ENCODE peak calls at places on chromosomes 3 and 15, in seven cellular contexts. P, T, J, D, H, K and X are unnamed samples.

GRCh38 chr3:69082805-69083204 is 1.9 kb upstream of the ARL6IP5 start:
- DNase-seq in P (no peak), T (no peak), J (peak; percentile 42), D (peak; percentile 79), H (no peak), K (no peak), X (peak; percentile 92)

GRCh38 chr3:10004960-10005564 is 18.4 kb upstream of the EMC3 start:
- DNase-seq in P (no peak), T (no peak), J (no peak), D (no peak), H (no peak), K (no peak), X (no peak)

GRCh38 chr15:57234156-57234555 is 142.1 kb upstream of the CGNL1 start:
- DNase-seq in P (no peak), T (no peak), J (no peak), D (no peak), H (no peak), K (no peak), X (no peak)

GRCh38 chr3:186760141-186760813 is 23.1 kb upstream of the EIF4A2 start:
- DNase-seq in P (no peak), T (no peak), J (no peak), D (no peak), H (no peak), K (no peak), X (no peak)

GRCh38 chr3:14488286-14489036 is 51.7 kb downstream of the GRIP2 start:
- DNase-seq in P (no peak), T (no peak), J (no peak), D (no peak), H (no peak), K (no peak), X (no peak)

GRCh38 chr15:101070024-101070423 is 150.9 kb downstream of the LRRK1 start:
- DNase-seq in P (no peak), T (no peak), J (no peak), D (no peak), H (no peak), K (no peak), X (no peak)

GRCh38 chr3:179750720-179751328 is 98.0 kb downstream of the USP13 start:
- DNase-seq in P (no peak), T (no peak), J (peak; percentile 16), D (peak; percentile 65), H (no peak), K (no peak), X (peak; percentile 1)

GRCh38 chr3:98130421-98130820 is at the start of gene OR5H1:
- DNase-seq in P (no peak), T (no peak), J (no peak), D (no peak), H (no peak), K (no peak), X (no peak)

GRCh38 chr3:39135170-39135805 is 18.1 kb downstream of the CSRNP1 start:
- DNase-seq in P (no peak), T (no peak), J (no peak), D (no peak), H (no peak), K (peak; percentile 76), X (no peak)

GRCh38 chr15:41284425-41285177 is 47.8 kb downstream of the OIP5 start:
- DNase-seq in P (no peak), T (no peak), J (no peak), D (peak; percentile 61), H (no peak), K (no peak), X (no peak)

GRCh38 chr3:69321301-69321986 is 64.4 kb downstream of the FRMD4B start:
- DNase-seq in P (no peak), T (no peak), J (no peak), D (no peak), H (no peak), K (no peak), X (no peak)

GRCh38 chr15:23467110-23467600 is 20.1 kb upstream of the GOLGA6L2 start:
- DNase-seq in P (no peak), T (no peak), J (no peak), D (peak; percentile 70), H (no peak), K (no peak), X (no peak)

GRCh38 chr3:25457642-25458419 is 29.8 kb downstream of the RARB start:
- DNase-seq in P (no peak), T (no peak), J (no peak), D (peak; percentile 15), H (no peak), K (no peak), X (no peak)

GRCh38 chr15:88264622-88265021 is 8.1 kb upstream of the NTRK3 start:
- DNase-seq in P (no peak), T (no peak), J (no peak), D (no peak), H (no peak), K (no peak), X (no peak)

GRCh38 chr15:88378259-88378658 is 88.9 kb downstream of the MRPL46 start:
- DNase-seq in P (no peak), T (no peak), J (no peak), D (peak; percentile 73), H (peak; percentile 18), K (no peak), X (no peak)

GRCh38 chr15:40906947-40907802 is 12.9 kb downstream of the VPS18 start:
- DNase-seq in P (no peak), T (no peak), J (peak; percentile 63), D (peak; percentile 44), H (no peak), K (no peak), X (no peak)

GRCh38 chr3:16429086-16429485 is 84.4 kb downstream of the RFTN1 start:
- DNase-seq in P (no peak), T (no peak), J (no peak), D (peak; percentile 48), H (no peak), K (no peak), X (no peak)

GRCh38 chr15:31062310-31062964 is 39.1 kb downstream of the TRPM1 start:
- DNase-seq in P (no peak), T (no peak), J (no peak), D (peak; percentile 36), H (no peak), K (no peak), X (no peak)

GRCh38 chr3:186241910-186242821 is 119.9 kb downstream of the DGKG start:
- DNase-seq in P (peak; percentile 29), T (no peak), J (peak; percentile 74), D (peak; percentile 39), H (no peak), K (peak; percentile 85), X (peak; percentile 31)

GRCh38 chr3:28101672-28102071 is 139.7 kb upstream of the CMC1 start:
- DNase-seq in P (no peak), T (no peak), J (no peak), D (no peak), H (no peak), K (no peak), X (no peak)

GRCh38 chr3:188869628-188870027 is 302.1 kb upstream of the TPRG1 start:
- DNase-seq in P (no peak), T (no peak), J (no peak), D (peak; percentile 6), H (no peak), K (no peak), X (no peak)

GRCh38 chr15:99029358-99029871 is 21.8 kb upstream of the PGPEP1L start:
- DNase-seq in P (no peak), T (no peak), J (no peak), D (peak; percentile 24), H (no peak), K (peak; percentile 32), X (no peak)

GRCh38 chr3:184751204-184751809 is 39.4 kb upstream of the MAGEF1 start:
- DNase-seq in P (no peak), T (no peak), J (peak; percentile 31), D (no peak), H (no peak), K (no peak), X (no peak)

GRCh38 chr3:188358787-188359493 is 205.0 kb downstream of the LPP start:
- DNase-seq in P (no peak), T (no peak), J (no peak), D (no peak), H (no peak), K (no peak), X (no peak)

GRCh38 chr3:87503901-87504498 is 227.6 kb upstream of the POU1F1 start:
- DNase-seq in P (no peak), T (no peak), J (peak; percentile 27), D (peak; percentile 91), H (peak; percentile 15), K (no peak), X (peak; percentile 47)

GRCh38 chr3:196563721-196564225 is 4.6 kb downstream of the WDR53 start:
- DNase-seq in P (no peak), T (no peak), J (no peak), D (peak; percentile 27), H (no peak), K (no peak), X (no peak)

GRCh38 chr15:63599401-63600000 is 2.3 kb downstream of the FBXL22 start:
- DNase-seq in P (no peak), T (peak; percentile 63), J (peak; percentile 61), D (peak; percentile 85), H (no peak), K (no peak), X (no peak)

GRCh38 chr15:40388941-40389823 is 6.7 kb downstream of the KNSTRN start:
- DNase-seq in P (no peak), T (no peak), J (no peak), D (no peak), H (no peak), K (no peak), X (no peak)

GRCh38 chr3:188776447-188776846 is 395.3 kb upstream of the TPRG1 start:
- DNase-seq in P (no peak), T (no peak), J (no peak), D (peak; percentile 73), H (no peak), K (no peak), X (no peak)

GRCh38 chr15:68580026-68580882 is 1.5 kb downstream of the CORO2B start:
- DNase-seq in P (no peak), T (peak; percentile 42), J (peak; percentile 38), D (no peak), H (no peak), K (peak; percentile 77), X (no peak)
- H3K4me3 ChIP-seq in P (peak overlapping the region; percentile 45), T (peak overlapping the region; percentile 75), J (peak overlapping the region; percentile 73), D (peak overlapping the region; percentile 83), H (peak overlapping the region; percentile 70), K (peak overlapping the region; percentile 74), X (peak overlapping the region; percentile 60)

GRCh38 chr3:112175646-112176045 is 42.6 kb upstream of the GCSAM start:
- DNase-seq in P (no peak), T (no peak), J (no peak), D (no peak), H (no peak), K (no peak), X (no peak)
- H3K4me3 ChIP-seq in P (no peak overlapping the region), T (no peak overlapping the region), J (no peak overlapping the region), D (no peak overlapping the region), H (no peak overlapping the region), K (no peak overlapping the region), X (no peak overlapping the region)

DNA sequence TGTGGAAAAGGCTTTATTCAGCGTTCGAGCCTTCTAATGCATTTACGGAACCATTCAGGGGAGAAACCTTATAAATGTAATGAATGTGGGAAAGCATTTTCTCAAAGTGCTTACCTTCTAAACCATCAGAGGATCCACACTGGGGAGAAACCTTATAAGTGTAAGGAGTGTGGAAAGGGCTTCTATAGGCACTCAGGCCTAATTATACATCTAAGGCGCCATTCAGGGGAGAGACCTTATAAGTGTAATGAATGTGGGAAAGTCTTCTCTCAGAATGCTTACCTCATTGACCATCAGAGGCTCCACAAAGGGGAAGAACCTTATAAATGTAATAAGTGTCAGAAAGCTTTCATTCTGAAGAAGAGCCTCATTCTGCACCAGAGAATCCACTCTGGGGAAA is 6.2 kb upstream of the ZNF35 start:
- DNase-seq in P (no peak), T (no peak), J (no peak), D (no peak), H (no peak), K (no peak), X (no peak)
- H3K4me3 ChIP-seq in P (no peak overlapping the region), T (no peak overlapping the region), J (no peak overlapping the region), D (no peak overlapping the region), H (no peak overlapping the region), K (no peak overlapping the region), X (no peak overlapping the region)

GRCh38 chr3:156551261-156551660 is 3.7 kb downstream of the SSR3 start:
- DNase-seq in P (no peak), T (no peak), J (no peak), D (peak; percentile 85), H (no peak), K (no peak), X (no peak)
- H3K4me3 ChIP-seq in P (no peak overlapping the region), T (no peak overlapping the region), J (no peak overlapping the region), D (peak overlapping the region; percentile 98), H (peak overlapping the region; percentile 27), K (no peak overlapping the region), X (peak overlapping the region; percentile 27)